ENCODE peak calls at places on chromosomes 4 and X, in nine cellular contexts. R is DND-41; S is right atrium auricular region; X is gastrocnemius medialis; B is CD8-positive, alpha-beta T cell; V is upper lobe of right lung; H is fibroblast of lung; E is mammary epithelial cell; J is heart right ventricle. L is an unnamed sample. For H3K27me3, the result is how much of the 10 kb centered on the place peaks cover.

GRCh38 chr4:65670331-65671031 is at the start of gene EPHA5:
- DNase-seq in R (peak), S (peak), X (no peak), B (no peak), V (peak), H (peak), E (peak), J (peak), L (no peak)

GRCh38 chr4:122796801-122797404 is 29.7 kb upstream of the FGF2 start:
- DNase-seq in R (no peak), S (no peak), X (no peak), B (no peak), V (no peak), H (peak), E (no peak), J (no peak), L (no peak)

GRCh38 chrX:73850124-73851013 is 287.4 kb downstream of the CHIC1 start:
- DNase-seq in R (no peak), S (no peak), X (no peak), B (no peak), V (no peak), H (peak), E (peak), J (no peak), L (peak)

GRCh38 chr4:182255421-182256190 is 12.4 kb downstream of the TENM3 start:
- DNase-seq in R (no peak), S (no peak), X (no peak), B (no peak), V (no peak), H (no peak), E (no peak), J (no peak), L (no peak)

GRCh38 chrX:136049608-136050007 is 64.4 kb downstream of the SLC9A6 start:
- DNase-seq in R (no peak), S (no peak), X (no peak), B (no peak), V (no peak), H (no peak), E (no peak), J (no peak), L (no peak)

GRCh38 chr4:79855081-79855480 is 217.9 kb downstream of the ANTXR2 start:
- DNase-seq in R (no peak), S (no peak), X (no peak), B (no peak), V (no peak), H (no peak), E (no peak), J (no peak), L (no peak)

GRCh38 chrX:129831486-129831885 is 12.2 kb downstream of the ZDHHC9 start:
- DNase-seq in R (no peak), S (no peak), X (peak), B (no peak), V (no peak), H (no peak), E (no peak), J (peak), L (no peak)

GRCh38 chrX:11341274-11342256 is 48.4 kb downstream of the AMELX start:
- DNase-seq in R (no peak), S (peak), X (peak), B (no peak), V (peak), H (peak), E (peak), J (peak), L (no peak)

GRCh38 chrX:56233682-56234081 is 1.5 kb downstream of the KLF8 start:
- DNase-seq in R (no peak), S (peak), X (peak), B (no peak), V (peak), H (peak), E (peak), J (peak), L (no peak)

GRCh38 chrX:148567229-148567628 is 66.8 kb downstream of the AFF2 start:
- DNase-seq in R (no peak), S (no peak), X (no peak), B (no peak), V (no peak), H (peak), E (peak), J (no peak), L (no peak)

GRCh38 chr4:110898290-110898689 is 275.4 kb upstream of the PITX2 start:
- DNase-seq in R (no peak), S (no peak), X (no peak), B (no peak), V (no peak), H (no peak), E (no peak), J (no peak), L (no peak)

GRCh38 chrX:69293776-69294601 is 128.7 kb upstream of the PJA1 start:
- DNase-seq in R (peak), S (no peak), X (no peak), B (no peak), V (no peak), H (no peak), E (no peak), J (no peak), L (no peak)

GRCh38 chrX:111823068-111823467 is 52.9 kb upstream of the TRPC5OS start:
- DNase-seq in R (no peak), S (no peak), X (no peak), B (no peak), V (no peak), H (no peak), E (no peak), J (no peak), L (no peak)

GRCh38 chr4:67725132-67725531 is 24.2 kb upstream of the UBA6 start:
- DNase-seq in R (no peak), S (no peak), X (no peak), B (no peak), V (no peak), H (peak), E (peak), J (no peak), L (no peak)

GRCh38 chr4:113682730-113683129 is 78.8 kb downstream of the CAMK2D start:
- DNase-seq in R (no peak), S (no peak), X (no peak), B (no peak), V (no peak), H (peak), E (peak), J (no peak), L (no peak)

GRCh38 chr4:144906181-144906895 is 191.7 kb downstream of the ANAPC10 start:
- DNase-seq in R (no peak), S (no peak), X (no peak), B (no peak), V (no peak), H (peak), E (peak), J (no peak), L (no peak)

GRCh38 chrX:80285131-80285773 is 135.0 kb upstream of the TENT5D start:
- DNase-seq in R (peak), S (no peak), X (no peak), B (no peak), V (no peak), H (no peak), E (peak), J (no peak), L (no peak)

GRCh38 chrX:133670394-133670793 is 255.1 kb upstream of the GPC4 start:
- DNase-seq in R (no peak), S (no peak), X (no peak), B (no peak), V (no peak), H (peak), E (peak), J (no peak), L (no peak)

GRCh38 chr4:109751852-109752251 is 22.0 kb upstream of the PLA2G12A start:
- DNase-seq in R (no peak), S (no peak), X (no peak), B (no peak), V (no peak), H (no peak), E (no peak), J (no peak), L (no peak)

GRCh38 chrX:12446342-12447075 is 308.2 kb downstream of the FRMPD4 start:
- DNase-seq in R (no peak), S (no peak), X (no peak), B (no peak), V (no peak), H (peak), E (peak), J (no peak), L (no peak)

GRCh38 chr4:127852661-127853060 is 28.0 kb upstream of the PLK4 start:
- DNase-seq in R (no peak), S (no peak), X (no peak), B (no peak), V (no peak), H (no peak), E (no peak), J (no peak), L (no peak)
- H3K27ac ChIP-seq in R (no peak), S (no peak), X (no peak), B (no peak), V (no peak), H (no peak), E (no peak), J (no peak), L (no peak)

GRCh38 chr4:186651181-186651603 is 72.5 kb downstream of the FAT1 start:
- DNase-seq in R (no peak), S (no peak), X (no peak), B (no peak), V (no peak), H (peak), E (no peak), J (no peak), L (no peak)
- H3K4me3 ChIP-seq in R (no peak), S (peak), X (peak), B (no peak), V (no peak), H (no peak), E (no peak), J (peak), L (no peak)

GRCh38 chr4:135552131-135552530 is 1350.5 kb upstream of the PABPC4L start:
- DNase-seq in R (no peak), S (no peak), X (no peak), B (no peak), V (no peak), H (peak), E (no peak), J (no peak), L (no peak)
- H3K27me3 ChIP-seq in R (under half), S (under half), X (under half), B (under half), V (under half), H (under half), E (under half), J (under half), L (under half)

DNA sequence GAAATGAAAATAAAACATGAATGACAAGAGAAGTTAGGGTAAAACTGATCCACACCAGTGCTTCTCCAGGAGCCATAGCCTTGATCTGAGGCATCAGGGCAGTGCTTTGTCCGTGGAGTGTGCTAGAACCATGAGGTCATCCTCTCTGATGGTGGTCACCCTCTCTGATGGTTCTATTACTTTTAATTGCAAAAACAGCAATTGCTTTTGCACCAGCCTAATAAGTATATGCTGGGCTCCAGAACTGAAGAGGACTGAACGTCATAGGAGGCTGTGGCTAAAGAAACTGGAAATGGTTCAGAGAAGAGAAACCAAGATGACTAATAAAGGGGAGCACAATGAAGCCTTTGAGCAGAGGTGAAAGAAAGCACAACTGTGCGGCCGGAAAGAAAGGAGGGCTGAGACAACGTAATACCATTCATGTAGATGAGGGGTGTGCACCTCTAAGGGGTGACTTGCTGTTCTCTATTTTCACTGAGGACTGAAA is 17.0 kb upstream of the TMEM154 start:
- DNase-seq in R (no peak), S (no peak), X (no peak), B (peak), V (no peak), H (peak), E (peak), J (no peak), L (peak)
- H3K27ac ChIP-seq in R (no peak), S (no peak), X (peak), B (no peak), V (no peak), H (no peak), E (peak), J (no peak), L (no peak)

L was measured in CD8-positive, alpha-beta memory T cell.